ENCODE peak calls at places on chromosomes 4 and X, in six cellular contexts. G is endothelial cell of umbilical vein, E is testis, V is stomach, P is SJSA1, H is ovary. B is an unnamed sample. For H3K4me1, the result is how much of the 10 kb centered on the place peaks cover.

GRCh38 chrX:93874554-93874953 is 200.5 kb downstream of the FAM133A start:
- DNase-seq in G (no peak), E (peak), V (no peak), P (no peak), H (no peak), B (peak)

GRCh38 chr4:14111730-14112171 is 484.2 kb upstream of the BOD1L1 start:
- DNase-seq in G (no peak), E (no peak), V (no peak), P (no peak), H (no peak), B (no peak)

GRCh38 chr4:154490589-154491340 is 834 bp downstream of the DCHS2 start:
- DNase-seq in G (no peak), E (no peak), V (no peak), P (no peak), H (peak), B (no peak)

GRCh38 chr4:43275779-43276178 is 383.3 kb downstream of the GRXCR1 start:
- DNase-seq in G (no peak), E (no peak), V (no peak), P (no peak), H (no peak), B (no peak)

GRCh38 chrX:72102760-72103159 is 29.0 kb downstream of the RTL5 start:
- DNase-seq in G (peak), E (no peak), V (peak), P (no peak), H (no peak), B (peak)

GRCh38 chr4:108045687-108046024 is 56.0 kb downstream of the HADH start:
- DNase-seq in G (no peak), E (no peak), V (peak), P (no peak), H (no peak), B (peak)

GRCh38 chrX:9267415-9267814 is 197.4 kb upstream of the TBL1X start:
- DNase-seq in G (no peak), E (no peak), V (no peak), P (no peak), H (no peak), B (no peak)

GRCh38 chrX:63424063-63424462 is 72.9 kb upstream of the SPIN4 start:
- DNase-seq in G (no peak), E (no peak), V (no peak), P (no peak), H (no peak), B (no peak)

GRCh38 chr4:105709081-105709450 is 482 bp downstream of the GSTCD start:
- DNase-seq in G (peak), E (peak), V (no peak), P (peak), H (no peak), B (peak)

GRCh38 chrX:2875798-2876399 is 47.2 kb downstream of the GYG2 start:
- DNase-seq in G (no peak), E (no peak), V (no peak), P (no peak), H (no peak), B (no peak)

GRCh38 chr4:25970691-25971427 is 56.8 kb downstream of the SMIM20 start:
- DNase-seq in G (no peak), E (no peak), V (no peak), P (no peak), H (no peak), B (peak)

GRCh38 chrX:134718329-134719317 is 60.4 kb upstream of the PLAC1 start:
- DNase-seq in G (peak), E (no peak), V (peak), P (peak), H (no peak), B (peak)

GRCh38 chr4:189302719-189303118 is 638.0 kb upstream of the FRG1 start:
- DNase-seq in G (no peak), E (no peak), V (no peak), P (no peak), H (no peak), B (no peak)

GRCh38 chr4:74715731-74716435 is 78.4 kb downstream of the BTC start:
- DNase-seq in G (no peak), E (no peak), V (no peak), P (no peak), H (no peak), B (no peak)
- H3K27ac ChIP-seq in G (no peak), E (no peak), V (peak), P (no peak), H (no peak), B (no peak)

GRCh38 chr4:184386271-184386781 is 88.0 kb downstream of the IRF2 start:
- DNase-seq in G (no peak), E (no peak), V (peak), P (peak), H (no peak), B (no peak)

GRCh38 chr4:184383497-184384055 is 90.8 kb downstream of the IRF2 start:
- DNase-seq in G (peak), E (peak), V (peak), P (peak), H (no peak), B (peak)

GRCh38 chr4:184384056-184384809 is 90.1 kb downstream of the IRF2 start:
- DNase-seq in G (peak), E (peak), V (peak), P (no peak), H (peak), B (peak)

GRCh38 chr4:184385705-184386141 is 88.6 kb downstream of the IRF2 start:
- DNase-seq in G (peak), E (no peak), V (peak), P (no peak), H (no peak), B (no peak)

GRCh38 chr4:184384810-184385557 is 89.4 kb downstream of the IRF2 start:
- DNase-seq in G (no peak), E (no peak), V (no peak), P (no peak), H (no peak), B (no peak)
- H3K4me1 ChIP-seq in G (half or more), E (under half), V (half or more), P (half or more), H (under half), B (under half)

DNA sequence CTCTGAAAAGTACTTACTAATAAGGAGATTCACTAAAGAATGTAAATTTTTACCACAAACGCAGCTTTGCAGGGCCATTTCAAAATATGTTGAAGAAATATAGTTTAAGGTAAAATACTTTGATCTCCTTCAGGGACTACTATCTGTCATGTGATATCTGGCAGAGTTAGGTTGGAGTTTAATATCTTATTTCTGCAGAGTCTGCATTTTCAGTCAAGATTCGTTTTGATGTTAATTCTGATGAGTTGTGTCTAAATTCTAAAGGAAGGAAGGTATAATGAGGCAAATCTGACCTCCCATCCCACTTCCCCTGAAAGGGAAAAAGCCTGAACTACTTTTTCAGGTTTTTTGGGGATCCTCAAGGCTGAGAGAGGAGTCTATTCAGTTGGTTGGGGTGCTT is 123.9 kb upstream of the TECRL start:
- DNase-seq in G (no peak), E (no peak), V (no peak), P (no peak), H (no peak), B (no peak)
- H3K27ac ChIP-seq in G (no peak), E (no peak), V (no peak), P (no peak), H (no peak), B (no peak)

DNA sequence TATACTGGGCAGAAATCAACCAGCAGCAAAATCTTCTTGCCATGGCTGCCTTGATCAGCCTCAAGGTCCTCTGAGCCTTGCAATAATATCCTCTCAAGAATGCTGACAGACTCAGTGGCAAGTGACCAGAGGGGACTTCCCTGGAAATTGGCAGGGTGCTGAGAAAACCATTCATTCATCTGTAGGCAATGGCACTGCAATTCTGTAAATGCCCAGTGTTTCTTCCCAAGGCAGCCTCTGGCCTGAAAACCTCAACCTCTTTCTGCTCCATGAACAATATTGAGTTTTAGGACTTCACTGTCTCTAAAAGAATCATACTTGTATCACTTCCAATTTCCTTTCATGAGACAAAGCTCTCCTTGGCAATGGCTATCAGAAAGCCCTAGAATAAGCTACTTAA is 754.3 kb upstream of the TENM3 start:
- DNase-seq in G (no peak), E (no peak), V (no peak), P (no peak), H (no peak), B (no peak)
- H3K4me1 ChIP-seq in G (under half), E (under half), V (under half), P (under half), H (under half), B (under half)